ENCODE peak calls at places on chromosomes 11 and 22, in five cellular contexts. One of them, this sample, is unnamed.
A peak's percentile ranks its signal among the peaks of the same experiment; 100 is the strongest.

GRCh38 chr11:61954106-61955030 is 4.2 kb downstream of the BEST1 start:
- DNase-seq in AG04450: no peak
- DNase-seq in adrenal gland: no peak
- DNase-seq in dorsolateral prefrontal cortex: no peak
- DNase-seq in Panc1: no peak
- DNase-seq in this sample: peak; percentile 75

GRCh38 chr11:34624069-34624468 is 3.2 kb downstream of the EHF start:
- DNase-seq in AG04450: no peak
- DNase-seq in adrenal gland: no peak
- DNase-seq in dorsolateral prefrontal cortex: no peak
- DNase-seq in Panc1: no peak
- DNase-seq in this sample: no peak

GRCh38 chr22:43634316-43634715 is 177.8 kb downstream of the EFCAB6 start:
- DNase-seq in AG04450: no peak
- DNase-seq in adrenal gland: no peak
- DNase-seq in dorsolateral prefrontal cortex: no peak
- DNase-seq in Panc1: no peak
- DNase-seq in this sample: peak; percentile 56

GRCh38 chr11:99199336-99199735 is 178.6 kb downstream of the CNTN5 start:
- DNase-seq in AG04450: no peak
- DNase-seq in adrenal gland: no peak
- DNase-seq in dorsolateral prefrontal cortex: no peak
- DNase-seq in Panc1: no peak
- DNase-seq in this sample: no peak

GRCh38 chr11:66850235-66850587 is 6.7 kb upstream of the LRFN4 start:
- DNase-seq in AG04450: no peak
- DNase-seq in adrenal gland: no peak
- DNase-seq in dorsolateral prefrontal cortex: no peak
- DNase-seq in Panc1: no peak
- DNase-seq in this sample: no peak

GRCh38 chr11:132032555-132032954 is 662.1 kb downstream of the NTM start:
- DNase-seq in AG04450: peak; percentile 68
- DNase-seq in adrenal gland: no peak
- DNase-seq in dorsolateral prefrontal cortex: no peak
- DNase-seq in Panc1: no peak
- DNase-seq in this sample: no peak

GRCh38 chr11:34299962-34300350 is 57.9 kb downstream of the ABTB2 start:
- DNase-seq in AG04450: no peak
- DNase-seq in adrenal gland: no peak
- DNase-seq in dorsolateral prefrontal cortex: no peak
- DNase-seq in Panc1: no peak
- DNase-seq in this sample: no peak

GRCh38 chr11:114316980-114317675 is 20.9 kb downstream of the NNMT start:
- DNase-seq in AG04450: no peak
- DNase-seq in adrenal gland: no peak
- DNase-seq in dorsolateral prefrontal cortex: no peak
- DNase-seq in Panc1: no peak
- DNase-seq in this sample: no peak

GRCh38 chr11:112882494-112883381 is 78.5 kb upstream of the NCAM1 start:
- DNase-seq in AG04450: no peak
- DNase-seq in adrenal gland: no peak
- DNase-seq in dorsolateral prefrontal cortex: no peak
- DNase-seq in Panc1: no peak
- DNase-seq in this sample: no peak

GRCh38 chr11:34346551-34346950 is 11.3 kb downstream of the ABTB2 start:
- DNase-seq in AG04450: no peak
- DNase-seq in adrenal gland: no peak
- DNase-seq in dorsolateral prefrontal cortex: no peak
- DNase-seq in Panc1: no peak
- DNase-seq in this sample: no peak

GRCh38 chr11:11215944-11216343 is 137.1 kb downstream of the CSNK2A3 start:
- DNase-seq in AG04450: no peak
- DNase-seq in adrenal gland: no peak
- DNase-seq in dorsolateral prefrontal cortex: no peak
- DNase-seq in Panc1: no peak
- DNase-seq in this sample: no peak

GRCh38 chr11:2888266-2888968 is 2.8 kb upstream of the CDKN1C start:
- DNase-seq in AG04450: peak; percentile 70
- DNase-seq in adrenal gland: peak; percentile 93
- DNase-seq in dorsolateral prefrontal cortex: peak; percentile 95
- DNase-seq in Panc1: no peak
- DNase-seq in this sample: peak; percentile 96

GRCh38 chr11:94243571-94244229 is 60.7 kb upstream of the IZUMO1R start:
- DNase-seq in AG04450: no peak
- DNase-seq in adrenal gland: no peak
- DNase-seq in dorsolateral prefrontal cortex: no peak
- DNase-seq in Panc1: no peak
- DNase-seq in this sample: no peak
- TF ChIP-seq CTCF in AG04450: no peak
- TF ChIP-seq CTCF in adrenal gland: no peak
- TF ChIP-seq CTCF in dorsolateral prefrontal cortex: no peak
- TF ChIP-seq CTCF in Panc1: no peak
- TF ChIP-seq CTCF in this sample: no peak

GRCh38 chr11:110447897-110448522 is 18.3 kb downstream of the FDX1 start:
- DNase-seq in AG04450: no peak
- DNase-seq in adrenal gland: no peak
- DNase-seq in dorsolateral prefrontal cortex: no peak
- DNase-seq in Panc1: no peak
- DNase-seq in this sample: no peak
- TF ChIP-seq CTCF in AG04450: peak; percentile 44
- TF ChIP-seq CTCF in adrenal gland: no peak
- TF ChIP-seq CTCF in dorsolateral prefrontal cortex: peak; percentile 40
- TF ChIP-seq CTCF in Panc1: peak; percentile 71
- TF ChIP-seq CTCF in this sample: peak; percentile 53

GRCh38 chr22:27828214-27828587 is 26.6 kb upstream of the MN1 start:
- DNase-seq in AG04450: no peak
- DNase-seq in adrenal gland: no peak
- DNase-seq in dorsolateral prefrontal cortex: no peak
- DNase-seq in Panc1: no peak
- DNase-seq in this sample: no peak

GRCh38 chr22:27820896-27821866 is 19.6 kb upstream of the MN1 start:
- DNase-seq in AG04450: no peak
- DNase-seq in adrenal gland: no peak
- DNase-seq in dorsolateral prefrontal cortex: no peak
- DNase-seq in Panc1: no peak
- DNase-seq in this sample: no peak

GRCh38 chr22:27827586-27828213 is 26.1 kb upstream of the MN1 start:
- DNase-seq in AG04450: no peak
- DNase-seq in adrenal gland: no peak
- DNase-seq in dorsolateral prefrontal cortex: no peak
- DNase-seq in Panc1: no peak
- DNase-seq in this sample: no peak

GRCh38 chr22:27823221-27823620 is 21.7 kb upstream of the MN1 start:
- DNase-seq in AG04450: no peak
- DNase-seq in adrenal gland: no peak
- DNase-seq in dorsolateral prefrontal cortex: no peak
- DNase-seq in Panc1: no peak
- DNase-seq in this sample: no peak

DNA sequence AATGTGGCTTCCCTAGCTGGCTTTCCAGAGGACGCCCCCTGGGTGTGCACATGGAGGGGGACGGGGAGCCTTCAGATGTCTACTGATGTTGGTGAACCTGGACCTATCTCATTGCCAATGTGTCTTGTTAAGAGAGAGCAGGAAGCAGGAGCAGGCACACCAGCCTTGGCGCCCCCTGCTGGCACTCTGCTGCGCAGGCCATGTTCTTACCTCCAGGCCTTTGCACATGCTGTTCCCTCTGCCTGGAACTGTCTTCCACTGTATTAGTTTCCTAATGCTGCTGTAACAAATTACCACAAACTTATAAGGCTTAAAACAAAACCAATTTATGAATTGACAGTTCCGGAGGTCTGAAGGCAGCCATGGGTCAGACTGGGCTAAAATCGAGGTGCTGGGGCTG is 23.6 kb upstream of the MN1 start:
- DNase-seq in AG04450: no peak
- DNase-seq in adrenal gland: no peak
- DNase-seq in dorsolateral prefrontal cortex: no peak
- DNase-seq in Panc1: no peak
- DNase-seq in this sample: no peak
- TF ChIP-seq CTCF in AG04450: no peak
- TF ChIP-seq CTCF in adrenal gland: no peak
- TF ChIP-seq CTCF in dorsolateral prefrontal cortex: no peak
- TF ChIP-seq CTCF in Panc1: peak; percentile 68
- TF ChIP-seq CTCF in this sample: peak; percentile 37

GRCh38 chr22:24954114-24954463 is 1.6 kb downstream of the KIAA1671 start:
- DNase-seq in AG04450: no peak
- DNase-seq in adrenal gland: no peak
- DNase-seq in dorsolateral prefrontal cortex: no peak
- DNase-seq in Panc1: no peak
- DNase-seq in this sample: no peak
- TF ChIP-seq CTCF in AG04450: no peak
- TF ChIP-seq CTCF in adrenal gland: no peak
- TF ChIP-seq CTCF in dorsolateral prefrontal cortex: no peak
- TF ChIP-seq CTCF in Panc1: no peak
- TF ChIP-seq CTCF in this sample: no peak

DNA sequence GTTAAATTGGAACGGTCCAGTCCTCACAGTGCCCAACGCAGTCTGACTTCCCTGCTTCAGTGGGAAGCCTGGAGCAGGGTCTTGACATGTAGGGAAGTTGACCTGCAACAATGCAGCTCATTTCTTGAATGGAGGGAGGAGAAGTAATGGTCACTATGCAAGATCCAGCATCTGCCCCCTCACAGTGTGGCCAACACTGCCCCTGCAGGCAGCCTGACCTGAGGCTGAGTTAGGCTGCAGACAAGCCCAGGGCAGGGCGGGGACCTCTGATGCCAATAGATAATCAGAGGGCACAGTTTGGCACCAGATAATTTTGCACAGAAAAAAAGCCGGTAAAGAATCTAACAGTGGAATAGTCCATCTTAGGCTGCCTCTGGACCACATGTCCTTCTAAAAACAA is 182.3 kb downstream of the DSCAML1 start:
- DNase-seq in AG04450: no peak
- DNase-seq in adrenal gland: no peak
- DNase-seq in dorsolateral prefrontal cortex: no peak
- DNase-seq in Panc1: no peak
- DNase-seq in this sample: no peak
- TF ChIP-seq CTCF in AG04450: no peak
- TF ChIP-seq CTCF in adrenal gland: no peak
- TF ChIP-seq CTCF in dorsolateral prefrontal cortex: no peak
- TF ChIP-seq CTCF in Panc1: no peak
- TF ChIP-seq CTCF in this sample: no peak

This sample was measured in osteocyte.